ENCODE peak calls at places on chromosomes 16 and 17, in five cellular contexts. S is activated CD4-positive, CD25-positive, alpha-beta regulatory T cell treated with anti-CD3 and anti-CD28 coated beads, Interleukin-2, amount 50 U/mL, for 16 hours; R is activated naive CD8-positive, alpha-beta T cell treated with anti-CD3 and anti-CD28 coated beads for 36 hours; F is hepatic stellate cell; N is coronary artery. D is an unnamed sample.

GRCh38 chr16:83964684-83965443 is 3.2 kb upstream of the NECAB2 start:
- DNase-seq in S (no peak), R (no peak), F (no peak), N (no peak), D (no peak)

GRCh38 chr17:3528604-3529511 is 28.8 kb downstream of the TRPV3 start:
- DNase-seq in S (no peak), R (no peak), F (peak), N (no peak), D (no peak)

GRCh38 chr16:27281285-27281684 is 12.7 kb upstream of the NSMCE1 start:
- DNase-seq in S (no peak), R (no peak), F (no peak), N (no peak), D (no peak)

GRCh38 chr17:43444223-43445008 is 39.4 kb upstream of the DHX8 start:
- DNase-seq in S (no peak), R (no peak), F (no peak), N (no peak), D (no peak)

GRCh38 chr16:88940196-88941050 is 36.6 kb downstream of the CBFA2T3 start:
- DNase-seq in S (no peak), R (no peak), F (peak), N (no peak), D (no peak)

GRCh38 chr16:80743772-80744171 is 60.6 kb downstream of the CDYL2 start:
- DNase-seq in S (no peak), R (no peak), F (no peak), N (no peak), D (no peak)

GRCh38 chr17:75755205-75755901 is 9.6 kb downstream of the GALK1 start:
- DNase-seq in S (no peak), R (no peak), F (no peak), N (no peak), D (no peak)

GRCh38 chr16:84053237-84053636 is 10.6 kb upstream of the SLC38A8 start:
- DNase-seq in S (no peak), R (no peak), F (no peak), N (peak), D (no peak)

GRCh38 chr17:73042809-73043685 is 49.4 kb downstream of the SLC39A11 start:
- DNase-seq in S (no peak), R (no peak), F (no peak), N (no peak), D (no peak)

D was measured in LoVo.